ENCODE peak calls at places on chromosomes 16 and 17, in four cellular contexts. N is HTR-8/SVneo, V is Peyer's patch, K is AG04449. W is an unnamed sample.

GRCh38 chr17:7548585-7549400 is at the start of gene TNFSF12:
- DNase-seq in N (no peak), V (peak), K (no peak), W (peak)

GRCh38 chr16:13193721-13194120 is 292.3 kb downstream of the SHISA9 start:
- DNase-seq in N (no peak), V (no peak), K (no peak), W (no peak)

GRCh38 chr16:79839450-79839849 is 238.9 kb upstream of the MAF start:
- DNase-seq in N (no peak), V (no peak), K (no peak), W (no peak)

GRCh38 chr16:88999457-89000206 is 22.6 kb upstream of the CBFA2T3 start:
- DNase-seq in N (no peak), V (peak), K (no peak), W (no peak)

GRCh38 chr16:25155553-25156460 is 44.3 kb downstream of the LCMT1 start:
- DNase-seq in N (no peak), V (no peak), K (no peak), W (no peak)

GRCh38 chr17:7097940-7098339 is 16.7 kb downstream of the ASGR2 start:
- DNase-seq in N (no peak), V (no peak), K (no peak), W (no peak)

GRCh38 chr16:5678371-5678770 is 580.8 kb upstream of the EEF2KMT start:
- DNase-seq in N (no peak), V (no peak), K (no peak), W (no peak)

GRCh38 chr17:59431606-59432005 is 100.2 kb downstream of the YPEL2 start:
- DNase-seq in N (no peak), V (no peak), K (no peak), W (no peak)

GRCh38 chr16:81521141-81521626 is 76.6 kb downstream of the CMIP start:
- DNase-seq in N (no peak), V (peak), K (no peak), W (no peak)

GRCh38 chr16:30356401-30357084 is 1.4 kb upstream of the CD2BP2 start:
- DNase-seq in N (no peak), V (no peak), K (no peak), W (no peak)

GRCh38 chr17:1985093-1985492 is 40.0 kb downstream of the RTN4RL1 start:
- DNase-seq in N (no peak), V (no peak), K (no peak), W (no peak)

GRCh38 chr17:17752822-17753448 is 71.7 kb downstream of the RAI1 start:
- DNase-seq in N (no peak), V (no peak), K (no peak), W (no peak)